ENCODE peak calls at places on chromosome 3, in four cellular contexts. U is esophagus muscularis mucosa, R is A549, Y is SK-N-SH. H is an unnamed sample.

GRCh38 chr3:10988003-10988402 is 4.5 kb upstream of the SLC6A1 start:
- DNase-seq in Y (no peak), R (no peak), U (no peak), H (no peak)

GRCh38 chr3:177418787-177419186 is 221.5 kb upstream of the TBL1XR1 start:
- DNase-seq in R (no peak), Y (no peak), U (no peak), H (no peak)

GRCh38 chr3:99954914-99955644 is 137.4 kb downstream of the CMSS1 start:
- DNase-seq in Y (no peak), U (no peak), R (no peak), H (no peak)

GRCh38 chr3:55718074-55718473 is 231.0 kb upstream of the WNT5A start:
- DNase-seq in Y (peak), U (no peak), R (no peak), H (no peak)

GRCh38 chr3:132034486-132035464 is at the start of gene CPNE4:
- DNase-seq in Y (peak), U (no peak), R (peak), H (peak)

GRCh38 chr3:31196881-31197364 is 302.5 kb upstream of the GADL1 start:
- DNase-seq in U (no peak), R (no peak), Y (no peak), H (peak)

GRCh38 chr3:10354373-10355015 is 33.6 kb upstream of the SEC13 start:
- DNase-seq in Y (peak), R (no peak), U (no peak), H (no peak)

GRCh38 chr3:11718582-11719405 is 75.1 kb upstream of the VGLL4 start:
- DNase-seq in R (peak), Y (peak), U (no peak), H (peak)

GRCh38 chr3:51269466-51269865 is 115.6 kb upstream of the MANF start:
- DNase-seq in U (no peak), R (no peak), Y (no peak), H (no peak)

GRCh38 chr3:192957441-192957951 is 39.8 kb upstream of the MB21D2 start:
- DNase-seq in R (no peak), Y (no peak), U (no peak), H (peak)

GRCh38 chr3:148943531-148944200 is 47.7 kb upstream of the GYG1 start:
- DNase-seq in R (peak), U (no peak), Y (peak), H (no peak)

GRCh38 chr3:145981057-145981456 is 179.9 kb downstream of the PLOD2 start:
- DNase-seq in U (no peak), R (no peak), Y (no peak), H (no peak)

GRCh38 chr3:186038360-186038759 is 70.5 kb downstream of the ETV5 start:
- DNase-seq in U (no peak), R (no peak), Y (no peak), H (no peak)

GRCh38 chr3:43178891-43179366 is 73.0 kb upstream of the POMGNT2 start:
- DNase-seq in R (no peak), U (no peak), Y (no peak), H (no peak)

GRCh38 chr3:189233225-189233858 is 61.6 kb downstream of the TPRG1 start:
- DNase-seq in Y (peak), R (peak), U (no peak), H (peak)

GRCh38 chr3:112654492-112654891 is 13.5 kb upstream of the CCDC80 start:
- DNase-seq in Y (no peak), U (no peak), R (no peak), H (no peak)

GRCh38 chr3:27649277-27649676 is 72.8 kb downstream of the EOMES start:
- DNase-seq in U (no peak), R (no peak), Y (no peak), H (no peak)

GRCh38 chr3:111963424-111963823 is 15.4 kb upstream of the ABHD10 start:
- DNase-seq in U (no peak), R (peak), Y (no peak), H (no peak)

GRCh38 chr3:99884484-99884883 is 66.8 kb downstream of the CMSS1 start:
- DNase-seq in Y (no peak), U (no peak), R (no peak), H (no peak)

GRCh38 chr3:13623101-13623654 is 74.3 kb downstream of the FBLN2 start:
- DNase-seq in R (no peak), U (no peak), Y (peak), H (no peak)

GRCh38 chr3:64909757-64910475 is 222.1 kb upstream of the ADAMTS9 start:
- DNase-seq in U (no peak), R (no peak), Y (no peak), H (no peak)

GRCh38 chr3:75687323-75687722 is 23.2 kb downstream of the FRG2C start:
- DNase-seq in R (no peak), U (no peak), Y (no peak), H (no peak)

GRCh38 chr3:50204804-50205718 is at the start of gene SLC38A3:
- DNase-seq in Y (peak), U (no peak), R (no peak), H (no peak)

GRCh38 chr3:186217820-186218164 is 108.9 kb upstream of the ETV5 start:
- DNase-seq in Y (no peak), R (no peak), U (no peak), H (no peak)

GRCh38 chr3:4524423-4524769 is 31.2 kb downstream of the ITPR1 start:
- DNase-seq in U (no peak), R (no peak), Y (peak), H (no peak)

GRCh38 chr3:50418845-50419244 is 59.5 kb upstream of the TMEM115 start:
- DNase-seq in R (no peak), Y (no peak), U (no peak), H (no peak)

GRCh38 chr3:156617781-156618180 is 56.6 kb upstream of the TIPARP start:
- DNase-seq in R (no peak), U (no peak), Y (no peak), H (no peak)

GRCh38 chr3:151926956-151927355 is 53.5 kb downstream of the SUCNR1 start:
- DNase-seq in Y (no peak), R (peak), U (no peak), H (no peak)

GRCh38 chr3:10160346-10160745 is 4.4 kb upstream of the IRAK2 start:
- DNase-seq in U (no peak), Y (no peak), R (no peak), H (no peak)

GRCh38 chr3:171393032-171393744 is 67.0 kb downstream of the TNIK start:
- DNase-seq in Y (no peak), U (no peak), R (no peak), H (no peak)

GRCh38 chr3:183895296-183895695 is 10.6 kb upstream of the PARL start:
- DNase-seq in R (peak), U (no peak), Y (peak), H (peak)

GRCh38 chr3:47112997-47113396 is 50.9 kb downstream of the SETD2 start:
- DNase-seq in Y (no peak), U (no peak), R (no peak), H (no peak)

GRCh38 chr3:24351779-24352469 is 142.7 kb downstream of the THRB start:
- DNase-seq in R (no peak), U (no peak), Y (no peak), H (no peak)

GRCh38 chr3:134597390-134597975 is 53.3 kb downstream of the KY start:
- DNase-seq in Y (no peak), U (no peak), R (no peak), H (no peak)

GRCh38 chr3:110925804-110926203 is 145.8 kb upstream of the NECTIN3 start:
- DNase-seq in Y (no peak), U (no peak), R (no peak), H (no peak)

DNA sequence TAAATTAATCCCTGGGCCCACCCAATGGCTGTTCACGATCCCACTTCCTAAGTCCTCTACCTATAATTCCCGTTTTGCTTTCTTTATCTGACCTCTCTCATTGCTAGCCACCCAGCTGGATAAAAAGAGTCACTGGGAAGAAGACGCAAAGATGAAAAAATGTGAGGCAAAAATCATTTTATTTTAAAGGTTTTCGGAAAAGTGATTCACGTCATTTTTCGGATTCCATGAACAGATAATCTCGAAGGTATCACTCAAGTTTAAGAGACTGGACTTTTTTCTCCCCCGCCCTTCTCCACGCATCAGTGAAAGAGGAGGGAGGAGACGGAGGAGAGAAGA is 266.6 kb downstream of the CGGBP1 start:
- DNase-seq in R (no peak), Y (no peak), U (no peak), H (no peak)
- H3K4me3 ChIP-seq in R (peak), Y (no peak), U (peak), H (peak)

GRCh38 chr3:187920871-187921270 is 175.6 kb upstream of the BCL6 start:
- DNase-seq in R (no peak), U (no peak), Y (no peak), H (peak)
- TF ChIP-seq EP300 in R (no peak), U (no peak), Y (no peak), H (peak)

GRCh38 chr3:190554197-190554596 is 40.3 kb downstream of the IL1RAP start:
- DNase-seq in R (no peak), Y (no peak), U (no peak), H (no peak)
- H3K4me3 ChIP-seq in R (no peak), Y (no peak), U (no peak), H (no peak)

GRCh38 chr3:188230962-188231361 is 77.0 kb downstream of the LPP start:
- DNase-seq in Y (no peak), R (no peak), U (peak), H (no peak)
- TF ChIP-seq EP300 in Y (no peak), R (no peak), U (peak), H (no peak)

DNA sequence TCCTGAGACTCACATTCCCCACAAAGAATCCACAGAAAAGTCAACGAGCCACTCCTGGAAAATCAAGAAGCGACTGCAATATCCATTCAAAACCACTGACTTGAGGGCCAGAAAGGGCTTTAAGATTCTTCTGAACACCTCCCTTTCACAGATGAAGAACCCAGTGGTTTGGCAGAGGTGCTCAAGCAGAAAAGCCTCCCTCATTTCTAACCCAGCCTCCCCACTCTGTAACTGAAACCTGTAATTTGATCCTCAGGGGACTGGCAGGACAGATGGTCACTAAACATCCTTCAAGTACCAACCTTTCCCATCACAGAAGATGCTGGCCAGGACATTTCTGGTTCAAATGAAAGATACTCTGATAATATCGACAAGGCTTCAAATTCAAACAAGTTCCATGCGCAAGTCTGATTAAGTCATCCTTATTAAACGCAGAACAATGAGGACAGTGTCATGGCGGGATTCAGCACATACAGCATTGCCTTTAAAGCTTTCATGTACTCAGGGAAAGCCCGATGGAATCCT is 5.5 kb downstream of the SEMA5B start:
- DNase-seq in Y (no peak), U (no peak), R (no peak), H (no peak)
- H3K4me3 ChIP-seq in Y (no peak), U (no peak), R (no peak), H (no peak)

GRCh38 chr3:194537732-194538247 is 51.0 kb upstream of the ATP13A3 start:
- DNase-seq in U (no peak), R (no peak), Y (no peak), H (no peak)
- TF ChIP-seq EP300 in U (no peak), R (no peak), Y (no peak), H (no peak)

GRCh38 chr3:129603561-129603942 is 2.9 kb downstream of the PLXND1 start:
- DNase-seq in U (no peak), Y (no peak), R (no peak), H (no peak)
- H3K4me3 ChIP-seq in U (peak), Y (no peak), R (peak), H (peak)

GRCh38 chr3:179526482-179526881 is 36.2 kb upstream of the ACTL6A start:
- DNase-seq in R (no peak), U (no peak), Y (no peak), H (no peak)

GRCh38 chr3:179528786-179529185 is 33.9 kb upstream of the ACTL6A start:
- DNase-seq in R (no peak), U (no peak), Y (no peak), H (no peak)

DNA sequence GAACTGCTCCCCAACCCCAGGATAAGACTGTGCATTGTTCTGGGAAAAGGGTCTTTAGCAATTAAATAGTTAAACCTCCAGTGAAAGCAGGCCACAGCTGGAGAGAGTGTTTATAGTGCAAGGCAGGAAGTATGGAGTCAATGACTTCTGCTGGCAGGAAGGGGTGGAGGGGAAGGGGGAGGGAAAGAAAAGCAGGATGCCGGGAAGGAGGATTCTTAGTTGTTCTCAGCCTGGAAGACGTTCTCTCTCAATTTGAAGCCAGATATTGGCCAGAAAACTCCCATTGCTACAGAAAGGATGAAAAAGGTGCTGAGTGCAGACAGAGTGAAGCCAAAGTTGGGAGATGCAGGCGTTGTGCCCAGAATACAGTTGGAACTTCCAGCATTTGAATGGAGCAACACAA is 35.7 kb upstream of the ACTL6A start:
- DNase-seq in Y (peak), U (peak), R (no peak), H (peak)
- TF ChIP-seq EP300 in Y (no peak), U (peak), R (no peak), H (peak)

GRCh38 chr3:57451150-57451846 is 92.8 kb downstream of the DNAH12 start:
- DNase-seq in U (no peak), Y (no peak), R (no peak), H (no peak)

GRCh38 chr3:57444469-57444868 is 99.7 kb downstream of the DNAH12 start:
- DNase-seq in R (no peak), Y (no peak), U (no peak), H (no peak)

GRCh38 chr3:57446318-57446841 is 97.8 kb downstream of the DNAH12 start:
- DNase-seq in R (no peak), Y (no peak), U (no peak), H (no peak)
- H3K4me3 ChIP-seq in R (no peak), Y (no peak), U (no peak), H (no peak)

DNA sequence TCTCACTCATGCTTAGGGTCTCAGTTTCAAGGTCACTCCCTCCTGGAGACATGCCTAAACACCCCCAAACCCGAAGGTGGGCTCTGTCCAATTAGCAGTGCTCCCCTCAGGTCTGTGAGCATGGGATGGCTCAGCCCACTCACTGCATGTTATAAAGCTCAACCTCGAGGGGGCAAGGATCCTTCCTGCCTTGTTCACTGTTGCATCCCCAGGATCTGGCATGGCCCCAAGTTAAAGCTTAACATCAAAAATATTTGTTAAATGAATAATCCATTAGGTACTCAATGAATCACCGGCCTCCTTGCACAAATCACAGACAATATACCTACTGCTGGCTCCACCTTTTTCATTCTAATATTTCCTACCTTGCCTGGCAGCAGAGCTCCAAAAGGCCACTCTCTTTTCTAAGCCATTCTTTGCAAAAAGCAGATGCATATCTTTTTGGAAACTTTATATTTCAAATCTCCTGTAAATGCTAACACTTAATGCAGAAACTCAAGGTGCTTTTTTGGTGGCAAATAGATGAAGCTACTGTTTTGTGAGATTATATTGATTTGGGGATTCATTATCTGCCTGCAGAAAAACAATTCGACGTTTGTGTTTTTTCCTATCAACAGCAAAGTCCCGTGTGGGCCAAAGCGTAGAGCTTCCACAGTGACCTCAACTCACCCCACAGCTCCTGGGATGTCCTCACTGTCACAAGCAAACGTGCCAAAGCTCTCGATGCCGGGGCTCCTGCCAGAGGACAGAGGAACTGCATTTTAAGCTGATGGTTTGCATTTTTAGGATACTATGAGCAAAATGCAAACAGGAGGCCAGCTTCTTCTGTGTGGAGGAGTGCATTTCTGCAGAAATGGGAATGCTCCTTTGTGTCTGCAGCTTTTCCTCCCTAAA is 35.4 kb downstream of the PCOLCE2 start:
- DNase-seq in U (no peak), R (peak), Y (no peak), H (no peak)
- TF ChIP-seq EP300 in U (no peak), R (no peak), Y (no peak), H (no peak)